ENCODE peak calls at places on chromosomes 2 and 18, in four cellular contexts. S is WTC11, J is RWPE1, D is cardiac fibroblast. Z is an unnamed sample.

GRCh38 chr2:28134262-28134812 is 243.8 kb downstream of the BABAM2 start:
- DNase-seq in S (no peak), J (no peak), D (peak; percentile 64), Z (no peak)

GRCh38 chr18:53056064-53056463 is 716.1 kb downstream of the DCC start:
- DNase-seq in S (no peak), J (no peak), D (no peak), Z (no peak)

GRCh38 chr2:130727286-130727924 is 1.5 kb upstream of the GPR148 start:
- DNase-seq in S (peak; percentile 95), J (peak; percentile 77), D (peak; percentile 79), Z (peak; percentile 48)

GRCh38 chr18:36676629-36677028 is 152.2 kb downstream of the TPGS2 start:
- DNase-seq in S (no peak), J (no peak), D (no peak), Z (no peak)

GRCh38 chr18:49399003-49399402 is 61.4 kb downstream of the DYM start:
- DNase-seq in S (no peak), J (no peak), D (peak; percentile 29), Z (no peak)

GRCh38 chr2:207504513-207505171 is 25.1 kb upstream of the CREB1 start:
- DNase-seq in S (peak; percentile 29), J (no peak), D (peak; percentile 88), Z (peak; percentile 96)

GRCh38 chr2:196123679-196124373 is 47.6 kb downstream of the STK17B start:
- DNase-seq in S (no peak), J (no peak), D (peak; percentile 72), Z (peak; percentile 85)

GRCh38 chr2:165251361-165251760 is 12.1 kb downstream of the SCN2A start:
- DNase-seq in S (no peak), J (no peak), D (no peak), Z (no peak)

GRCh38 chr2:176088048-176088936 is 4.2 kb upstream of the HOXD13 start:
- DNase-seq in S (peak; percentile 79), J (peak; percentile 53), D (peak; percentile 46), Z (no peak)

GRCh38 chr2:191115391-191115790 is 35.4 kb downstream of the STAT4 start:
- DNase-seq in S (no peak), J (peak; percentile 4), D (no peak), Z (peak; percentile 43)

GRCh38 chr2:119009110-119009509 is 67.1 kb downstream of the MARCO start:
- DNase-seq in S (no peak), J (no peak), D (no peak), Z (no peak)

GRCh38 chr2:83695530-83695929 is 763.5 kb downstream of the SUCLG1 start:
- DNase-seq in S (no peak), J (no peak), D (no peak), Z (no peak)

GRCh38 chr2:231353469-231353868 is 42.0 kb upstream of the B3GNT7 start:
- DNase-seq in S (no peak), J (no peak), D (no peak), Z (no peak)

GRCh38 chr2:38591152-38591551 is 11.6 kb downstream of the HNRNPLL start:
- DNase-seq in S (no peak), J (no peak), D (no peak), Z (no peak)

GRCh38 chr2:66032376-66032775 is 402.5 kb upstream of the MEIS1 start:
- DNase-seq in S (no peak), J (no peak), D (no peak), Z (no peak)

GRCh38 chr18:54946149-54946581 is 13.1 kb downstream of the CCDC68 start:
- DNase-seq in S (no peak), J (peak; percentile 20), D (peak; percentile 59), Z (peak; percentile 26)

DNA sequence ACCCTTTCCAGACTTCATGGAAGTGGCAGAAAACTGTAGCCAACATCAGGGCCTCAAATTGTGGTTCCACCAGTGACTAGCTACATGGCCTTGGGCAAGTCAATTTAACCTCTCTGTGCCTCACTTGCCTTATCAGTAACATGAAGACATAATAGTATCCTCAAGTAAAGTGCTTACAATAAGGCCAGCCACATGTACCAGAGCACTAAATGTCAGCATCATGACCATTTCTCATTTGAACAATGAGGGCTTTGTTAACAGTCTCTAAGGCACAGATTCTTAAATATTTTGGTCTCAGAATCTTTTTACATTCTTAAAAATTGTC is 5.8 kb upstream of the KCMF1 start:
- DNase-seq in S (no peak), J (no peak), D (no peak), Z (no peak)
- TF ChIP-seq CTCF in S (no peak), J (no peak), D (no peak), Z (no peak)

DNA sequence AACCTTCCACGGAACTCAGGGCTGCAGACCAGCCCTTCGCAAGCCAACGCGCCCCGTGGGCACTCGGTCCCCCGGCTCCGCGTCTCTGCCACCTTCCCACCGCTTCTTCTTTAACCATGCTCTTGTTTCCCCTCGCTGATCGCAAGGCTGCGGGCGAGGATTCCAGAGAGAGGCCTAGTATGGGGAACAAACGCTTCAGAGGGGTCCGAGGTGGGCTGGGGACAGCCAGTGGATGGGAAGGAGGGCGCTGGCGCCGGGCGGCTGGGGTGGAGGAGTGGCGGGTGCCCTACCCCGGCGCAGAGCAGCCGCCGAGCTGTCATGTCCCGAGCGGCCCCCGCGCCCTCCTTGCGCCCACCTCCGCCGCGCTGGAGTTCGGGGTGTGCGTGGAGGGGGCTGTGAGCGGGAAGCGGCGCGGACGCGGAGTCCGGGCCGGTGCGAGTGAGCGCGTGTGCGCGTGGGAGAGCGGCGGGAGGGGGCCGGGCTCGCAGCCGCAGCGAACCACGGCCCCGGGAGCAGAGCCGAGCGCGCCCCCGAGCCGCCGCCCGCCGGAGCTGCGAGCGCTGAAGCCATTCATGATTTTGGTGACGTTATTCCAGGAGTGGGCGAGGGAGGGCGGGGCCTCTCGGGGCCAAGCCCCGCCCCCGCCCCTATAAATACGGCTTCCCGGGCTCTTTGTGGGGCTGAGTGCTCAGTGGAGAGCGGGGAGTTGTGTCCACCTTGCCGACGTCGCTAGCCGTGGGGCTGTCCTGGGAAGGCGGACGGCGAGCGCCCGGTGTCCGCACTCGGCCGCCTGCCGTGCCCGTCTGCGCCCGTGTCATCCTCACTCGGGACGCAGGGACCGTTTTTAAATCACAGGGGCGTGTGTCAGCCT is at the start of gene LBH:
- DNase-seq in S (peak; percentile 66), J (peak; percentile 60), D (peak; percentile 93), Z (peak; percentile 67)
- TF ChIP-seq CTCF in S (no peak), J (no peak), D (no peak), Z (no peak)

GRCh38 chr18:42736074-42736473 is 379.4 kb downstream of the RIT2 start:
- DNase-seq in S (no peak), J (no peak), D (no peak), Z (no peak)

GRCh38 chr18:42734520-42734919 is 381.0 kb downstream of the RIT2 start:
- DNase-seq in S (no peak), J (no peak), D (no peak), Z (no peak)

GRCh38 chr18:42730272-42730671 is 385.2 kb downstream of the RIT2 start:
- DNase-seq in S (no peak), J (no peak), D (peak; percentile 10), Z (no peak)
- TF ChIP-seq CTCF in S (no peak), J (no peak), D (peak; percentile 40), Z (peak; percentile 10)

DNA sequence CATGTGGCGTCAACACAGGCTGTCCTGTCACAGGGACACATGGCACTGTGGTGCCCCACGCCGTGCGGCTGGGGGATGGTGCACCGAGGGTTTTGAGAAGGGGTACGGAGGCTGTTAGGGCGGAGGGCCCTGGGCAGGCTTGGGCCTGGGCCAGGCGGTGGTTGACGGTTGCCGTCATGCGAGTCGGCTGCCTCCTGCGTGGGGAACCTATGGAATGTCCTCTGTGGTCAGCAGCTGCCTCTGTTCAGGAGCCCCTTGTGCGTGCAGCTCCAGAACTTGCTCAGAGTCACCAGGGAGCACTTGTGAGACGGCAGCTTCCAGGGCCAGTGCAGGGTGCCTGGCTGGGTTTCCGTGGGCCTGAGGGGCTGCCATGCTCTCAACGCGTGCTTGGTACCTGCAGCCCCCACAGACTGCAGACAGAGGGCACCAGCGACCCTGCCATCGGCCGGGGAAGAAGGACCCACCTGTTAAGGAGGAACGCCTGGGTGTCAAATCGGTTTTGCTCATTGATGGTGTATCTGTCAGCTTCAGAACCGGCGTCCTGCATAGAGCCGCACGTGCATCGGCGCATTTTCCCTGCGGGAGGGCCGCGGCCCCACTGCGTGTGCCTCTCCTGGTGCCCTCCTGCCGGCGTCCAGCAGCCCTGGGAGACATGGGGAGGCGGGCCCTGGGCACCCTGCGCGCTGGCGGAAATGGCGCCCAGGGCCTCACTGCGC is 10.0 kb upstream of the D2HGDH start:
- DNase-seq in S (peak; percentile 72), J (no peak), D (no peak), Z (no peak)
- TF ChIP-seq CTCF in S (peak; percentile 29), J (peak; percentile 12), D (peak; percentile 29), Z (no peak)

GRCh38 chr2:43268066-43268971 is 41.9 kb upstream of the ZFP36L2 start:
- DNase-seq in S (no peak), J (no peak), D (no peak), Z (no peak)

GRCh38 chr2:43269706-43270105 is 43.3 kb upstream of the ZFP36L2 start:
- DNase-seq in S (no peak), J (no peak), D (peak; percentile 91), Z (peak; percentile 82)

GRCh38 chr2:43270461-43270860 is 44.1 kb upstream of the ZFP36L2 start:
- DNase-seq in S (no peak), J (no peak), D (no peak), Z (no peak)

GRCh38 chr2:43267393-43267792 is 41.0 kb upstream of the ZFP36L2 start:
- DNase-seq in S (no peak), J (no peak), D (no peak), Z (no peak)

GRCh38 chr2:43269074-43269572 is 42.7 kb upstream of the ZFP36L2 start:
- DNase-seq in S (no peak), J (no peak), D (peak; percentile 98), Z (peak; percentile 97)
- TF ChIP-seq CTCF in S (no peak), J (no peak), D (peak; percentile 20), Z (no peak)

GRCh38 chr2:219176818-219177593 is at the start of gene CNPPD1:
- DNase-seq in S (peak; percentile 76), J (peak; percentile 82), D (peak; percentile 87), Z (peak; percentile 47)

GRCh38 chr2:219179601-219180465 is 1.8 kb downstream of the RETREG2 start:
- DNase-seq in S (no peak), J (no peak), D (no peak), Z (no peak)

GRCh38 chr2:219178377-219179175 is 501 bp downstream of the RETREG2 start:
- DNase-seq in S (peak; percentile 47), J (peak; percentile 26), D (peak; percentile 36), Z (peak; percentile 7)

GRCh38 chr2:219175928-219176817 is 552 bp downstream of the CNPPD1 start:
- DNase-seq in S (peak; percentile 64), J (peak; percentile 6), D (peak; percentile 41), Z (peak; percentile 16)

GRCh38 chr2:219177594-219178376 is at the start of gene RETREG2:
- DNase-seq in S (peak; percentile 78), J (peak; percentile 98), D (peak; percentile 94), Z (peak; percentile 69)
- TF ChIP-seq CTCF in S (no peak), J (no peak), D (no peak), Z (no peak)

GRCh38 chr2:10504994-10505820 is 57.1 kb upstream of the ODC1 start:
- DNase-seq in S (no peak), J (no peak), D (no peak), Z (no peak)
- TF ChIP-seq CTCF in S (no peak), J (no peak), D (no peak), Z (no peak)

Z was measured in astrocyte.